ENCODE peak calls at places on chromosomes 5 and 9, in four cellular contexts. A is CD8-positive, alpha-beta T cell; D is midbrain; F is upper lobe of right lung. I is an unnamed sample.

GRCh38 chr9:16267336-16268036 is 603.0 kb downstream of the BNC2 start:
- DNase-seq in A (no peak), F (no peak), D (no peak), I (no peak)

GRCh38 chr5:124355928-124356327 is 390.5 kb downstream of the ZNF608 start:
- DNase-seq in D (no peak), A (no peak), F (no peak), I (no peak)

GRCh38 chr9:133306242-133307194 is 29.5 kb downstream of the SURF6 start:
- DNase-seq in D (no peak), F (no peak), A (no peak), I (no peak)

GRCh38 chr5:179209359-179210150 is 135.7 kb downstream of the ADAMTS2 start:
- DNase-seq in F (no peak), A (no peak), D (no peak), I (no peak)

GRCh38 chr5:84378420-84378819 is 6.3 kb downstream of the EDIL3 start:
- DNase-seq in A (no peak), F (no peak), D (no peak), I (no peak)

GRCh38 chr9:36903541-36904435 is 130.3 kb downstream of the PAX5 start:
- DNase-seq in A (no peak), D (no peak), F (no peak), I (peak; percentile 83)

GRCh38 chr9:107106416-107106815 is 176.7 kb upstream of the RAD23B start:
- DNase-seq in A (no peak), F (no peak), D (no peak), I (no peak)

GRCh38 chr5:143837306-143837848 is 25.4 kb downstream of the HMHB1 start:
- DNase-seq in D (no peak), A (no peak), F (no peak), I (no peak)

GRCh38 chr9:71850996-71851395 is 60.0 kb downstream of the ABHD17B start:
- DNase-seq in F (no peak), D (no peak), A (no peak), I (no peak)

GRCh38 chr5:38720691-38721361 is 125.0 kb upstream of the OSMR start:
- DNase-seq in D (no peak), A (no peak), F (no peak), I (no peak)

GRCh38 chr9:130030821-130031481 is 12.0 kb downstream of the FNBP1 start:
- DNase-seq in F (no peak), A (no peak), D (no peak), I (no peak)

GRCh38 chr5:66639036-66639435 is 42.8 kb downstream of the MAST4 start:
- DNase-seq in F (no peak), A (no peak), D (no peak), I (no peak)

GRCh38 chr9:88829276-88829675 is 162.0 kb upstream of the S1PR3 start:
- DNase-seq in F (no peak), D (no peak), A (no peak), I (no peak)

GRCh38 chr5:322281-322941 is 897 bp downstream of the AHRR start:
- DNase-seq in D (no peak), A (no peak), F (peak; percentile 69), I (no peak)

GRCh38 chr9:83059417-83059816 is 3.5 kb downstream of the RASEF start:
- DNase-seq in D (no peak), F (no peak), A (no peak), I (no peak)

GRCh38 chr5:18102733-18103132 is 468.5 kb downstream of the TAF11L14 start:
- DNase-seq in A (no peak), F (no peak), D (no peak), I (no peak)

GRCh38 chr9:129287595-129288305 is 109.7 kb upstream of the IER5L start:
- DNase-seq in A (no peak), F (peak; percentile 48), D (no peak), I (no peak)

GRCh38 chr9:114098021-114098659 is 952 bp downstream of the KIF12 start:
- DNase-seq in F (peak; percentile 80), A (no peak), D (no peak), I (no peak)

GRCh38 chr9:114156311-114156657 is 947 bp downstream of the COL27A1 start:
- DNase-seq in D (no peak), A (no peak), F (no peak), I (no peak)

GRCh38 chr9:3578786-3579185 is 53.0 kb upstream of the RFX3 start:
- DNase-seq in A (no peak), D (no peak), F (no peak), I (no peak)

GRCh38 chr9:93117924-93118862 is 15.9 kb downstream of the NINJ1 start:
- DNase-seq in F (peak; percentile 39), D (no peak), A (no peak), I (peak; percentile 21)

GRCh38 chr5:173464813-173465212 is 136.6 kb upstream of the STC2 start:
- DNase-seq in A (no peak), F (no peak), D (no peak), I (no peak)

GRCh38 chr9:82489579-82489915 is 501.0 kb downstream of the SPATA31D1 start:
- DNase-seq in A (no peak), D (no peak), F (no peak), I (no peak)

GRCh38 chr5:164358531-164359259 is 853.3 kb downstream of the MAT2B start:
- DNase-seq in A (no peak), F (no peak), D (no peak), I (no peak)

GRCh38 chr5:172123269-172123692 is 64.7 kb downstream of the STK10 start:
- DNase-seq in A (no peak), F (no peak), D (peak; percentile 83), I (no peak)

GRCh38 chr5:159163027-159163699 is 46.2 kb downstream of the RNF145 start:
- DNase-seq in A (no peak), F (no peak), D (no peak), I (no peak)

GRCh38 chr5:133756756-133757155 is 144.4 kb upstream of the FSTL4 start:
- DNase-seq in F (no peak), A (no peak), D (no peak), I (no peak)

GRCh38 chr9:121945849-121946248 is 147.3 kb downstream of the TTLL11 start:
- DNase-seq in A (no peak), F (no peak), D (no peak), I (no peak)